ENCODE peak calls at places on chromosome 5, in seven cellular contexts. O is sigmoid colon; C is hippocampal formation; N is CD8-positive, alpha-beta memory T cell; P is activated naive CD4-positive, alpha-beta T cell; G is foreskin melanocyte; Y is cardiac muscle cell. M is an unnamed sample.

GRCh38 chr5:126695081-126695480 is 81.9 kb upstream of the LMNB1 start:
- DNase-seq in N (no peak), Y (no peak), O (no peak), G (no peak), P (no peak), C (no peak), M (no peak)

GRCh38 chr5:23740029-23740428 is 232.6 kb downstream of the PRDM9 start:
- DNase-seq in O (no peak), Y (no peak), P (no peak), N (no peak), C (no peak), G (no peak), M (no peak)

GRCh38 chr5:177453852-177454396 is 7.3 kb downstream of the PRR7 start:
- DNase-seq in P (no peak), Y (peak), O (peak), N (no peak), C (no peak), G (no peak), M (no peak)

GRCh38 chr5:179906795-179907569 is 715 bp downstream of the TBC1D9B start:
- DNase-seq in P (no peak), C (no peak), O (peak), G (no peak), N (no peak), Y (peak), M (no peak)

GRCh38 chr5:3740546-3741371 is 145.1 kb downstream of the IRX1 start:
- DNase-seq in Y (no peak), N (no peak), C (no peak), G (no peak), P (no peak), O (no peak), M (no peak)

GRCh38 chr5:149160291-149160787 is 19.0 kb downstream of the ABLIM3 start:
- DNase-seq in C (no peak), Y (no peak), P (no peak), O (no peak), G (no peak), N (no peak), M (no peak)

GRCh38 chr5:122083535-122083934 is 5.5 kb upstream of the LOX start:
- DNase-seq in P (no peak), G (no peak), Y (no peak), O (no peak), N (no peak), C (no peak), M (no peak)

GRCh38 chr5:32522429-32523143 is 62.8 kb upstream of the SUB1 start:
- DNase-seq in C (no peak), O (no peak), N (no peak), P (no peak), Y (no peak), G (no peak), M (no peak)

GRCh38 chr5:1214163-1214935 is 10.8 kb upstream of the SLC6A18 start:
- DNase-seq in O (no peak), G (no peak), P (no peak), N (no peak), C (no peak), Y (no peak), M (no peak)